ENCODE peak calls at places on chromosome 9, in six cellular contexts. X is foreskin fibroblast, D is fibroblast of pulmonary artery, Q is mammary epithelial cell, O is A549, K is OCI-LY7. C is an unnamed sample.

GRCh38 chr9:113255431-113255830 is 19.9 kb downstream of the CDC26 start:
- DNase-seq in Q (no peak), O (no peak), D (no peak), X (no peak), K (no peak), C (no peak)

GRCh38 chr9:28951945-28952344 is 1378.7 kb upstream of the C9orf72 start:
- DNase-seq in D (peak), X (peak), O (peak), K (no peak), Q (no peak), C (no peak)

GRCh38 chr9:115944166-115944948 is 209.2 kb upstream of the PAPPA start:
- DNase-seq in Q (peak), X (peak), O (peak), K (no peak), D (peak), C (no peak)

GRCh38 chr9:135443811-135444470 is 35.6 kb upstream of the PPP1R26 start:
- DNase-seq in Q (no peak), O (no peak), K (no peak), D (no peak), X (no peak), C (no peak)

GRCh38 chr9:69044226-69045219 is 9.0 kb downstream of the FXN start:
- DNase-seq in O (no peak), X (peak), Q (peak), D (peak), K (no peak), C (peak)

GRCh38 chr9:133631111-133631510 is 5.1 kb upstream of the DBH start:
- DNase-seq in K (no peak), D (no peak), Q (no peak), X (no peak), O (no peak), C (no peak)

GRCh38 chr9:134192951-134193731 is 28.8 kb upstream of the RNU6ATAC start:
- DNase-seq in D (no peak), O (no peak), K (no peak), Q (no peak), X (no peak), C (no peak)

GRCh38 chr9:120914953-120915352 is 11.6 kb downstream of the TRAF1 start:
- DNase-seq in D (no peak), X (peak), O (no peak), Q (peak), K (no peak), C (no peak)

GRCh38 chr9:114371986-114372917 is 15.5 kb downstream of the AKNA start:
- DNase-seq in K (peak), Q (peak), X (peak), O (no peak), D (peak), C (no peak)

GRCh38 chr9:28662675-28663074 is 1089.4 kb upstream of the C9orf72 start:
- DNase-seq in O (no peak), Q (no peak), X (no peak), K (no peak), D (no peak), C (no peak)

GRCh38 chr9:38713426-38713825 is 6.5 kb downstream of the FAM240B start:
- DNase-seq in X (peak), K (no peak), O (peak), D (peak), Q (peak), C (no peak)

GRCh38 chr9:104009853-104010252 is 84.3 kb upstream of the SMC2 start:
- DNase-seq in K (no peak), Q (peak), O (no peak), X (no peak), D (peak), C (no peak)

GRCh38 chr9:132978451-132979087 is at the start of gene GFI1B:
- DNase-seq in X (no peak), D (no peak), Q (no peak), K (no peak), O (no peak), C (no peak)

GRCh38 chr9:37446401-37446800 is 18.8 kb downstream of the ZBTB5 start:
- DNase-seq in Q (no peak), K (no peak), D (no peak), O (no peak), X (peak), C (no peak)

GRCh38 chr9:27203783-27204182 is 93.2 kb downstream of the EQTN start:
- DNase-seq in O (no peak), K (no peak), X (no peak), D (no peak), Q (no peak), C (no peak)

GRCh38 chr9:128383007-128383753 is 12.0 kb downstream of the URM1 start:
- DNase-seq in K (no peak), D (no peak), X (no peak), Q (no peak), O (no peak), C (no peak)

GRCh38 chr9:88532320-88532719 is 2.7 kb upstream of the NXNL2 start:
- DNase-seq in K (no peak), D (peak), X (peak), O (peak), Q (no peak), C (peak)

GRCh38 chr9:137924761-137925369 is 47.3 kb downstream of the CACNA1B start:
- DNase-seq in O (no peak), D (no peak), Q (no peak), K (no peak), X (no peak), C (no peak)

GRCh38 chr9:137920753-137921152 is 43.2 kb downstream of the CACNA1B start:
- DNase-seq in D (no peak), X (no peak), K (no peak), Q (no peak), O (no peak), C (no peak)

GRCh38 chr9:137919095-137919465 is 41.5 kb downstream of the CACNA1B start:
- DNase-seq in X (no peak), Q (no peak), K (no peak), O (no peak), D (no peak), C (no peak)

GRCh38 chr9:137919649-137920101 is 42.1 kb downstream of the CACNA1B start:
- DNase-seq in Q (no peak), O (no peak), K (no peak), X (no peak), D (no peak), C (no peak)

DNA sequence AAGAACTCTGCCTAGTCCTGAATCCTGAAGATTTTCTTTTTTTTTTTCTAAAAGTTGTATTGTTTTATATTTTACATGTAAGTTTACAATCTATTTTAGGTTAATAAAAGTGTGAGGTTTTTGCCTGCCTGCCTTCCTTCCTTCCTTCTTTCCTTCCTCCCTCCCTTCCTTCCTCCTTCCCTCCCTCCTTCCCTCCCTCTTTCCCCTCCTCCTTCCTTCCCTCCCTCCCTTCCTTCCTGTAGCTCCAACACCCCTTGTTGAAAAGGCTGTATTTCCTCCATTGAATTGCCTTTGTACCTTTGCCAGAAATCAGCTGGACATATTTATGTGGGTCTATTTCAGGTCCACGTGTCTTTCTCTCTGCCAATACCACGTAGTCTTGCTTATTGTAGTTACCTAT is 46.6 kb downstream of the CACNA1B start:
- DNase-seq in X (no peak), D (no peak), Q (no peak), K (no peak), O (no peak), C (no peak)
- TF ChIP-seq CTCF in X (no peak), D (no peak), Q (no peak), K (no peak), O (no peak), C (no peak)

DNA sequence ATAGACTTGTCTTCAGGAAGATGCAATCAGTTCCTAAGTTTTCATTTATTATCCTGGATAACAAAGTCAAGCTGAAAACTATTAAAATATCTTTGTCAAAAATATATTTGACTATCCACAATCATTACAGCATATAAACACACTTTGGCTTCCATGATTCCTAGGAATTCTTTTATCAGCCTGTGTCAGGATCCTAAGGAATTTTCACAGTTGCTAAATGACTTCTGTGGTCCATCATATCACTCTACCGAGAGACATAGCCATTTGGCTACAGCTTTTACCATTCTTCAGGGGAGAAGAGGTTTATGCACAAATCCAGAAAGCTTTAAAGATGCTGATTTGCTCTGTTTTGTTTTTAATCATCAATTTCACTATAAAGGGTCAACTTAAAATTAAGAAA is 128.3 kb downstream of the MLLT3 start:
- DNase-seq in X (no peak), Q (no peak), D (no peak), O (no peak), K (no peak), C (no peak)
- TF ChIP-seq CTCF in X (no peak), Q (no peak), D (no peak), O (no peak), K (no peak), C (no peak)

DNA sequence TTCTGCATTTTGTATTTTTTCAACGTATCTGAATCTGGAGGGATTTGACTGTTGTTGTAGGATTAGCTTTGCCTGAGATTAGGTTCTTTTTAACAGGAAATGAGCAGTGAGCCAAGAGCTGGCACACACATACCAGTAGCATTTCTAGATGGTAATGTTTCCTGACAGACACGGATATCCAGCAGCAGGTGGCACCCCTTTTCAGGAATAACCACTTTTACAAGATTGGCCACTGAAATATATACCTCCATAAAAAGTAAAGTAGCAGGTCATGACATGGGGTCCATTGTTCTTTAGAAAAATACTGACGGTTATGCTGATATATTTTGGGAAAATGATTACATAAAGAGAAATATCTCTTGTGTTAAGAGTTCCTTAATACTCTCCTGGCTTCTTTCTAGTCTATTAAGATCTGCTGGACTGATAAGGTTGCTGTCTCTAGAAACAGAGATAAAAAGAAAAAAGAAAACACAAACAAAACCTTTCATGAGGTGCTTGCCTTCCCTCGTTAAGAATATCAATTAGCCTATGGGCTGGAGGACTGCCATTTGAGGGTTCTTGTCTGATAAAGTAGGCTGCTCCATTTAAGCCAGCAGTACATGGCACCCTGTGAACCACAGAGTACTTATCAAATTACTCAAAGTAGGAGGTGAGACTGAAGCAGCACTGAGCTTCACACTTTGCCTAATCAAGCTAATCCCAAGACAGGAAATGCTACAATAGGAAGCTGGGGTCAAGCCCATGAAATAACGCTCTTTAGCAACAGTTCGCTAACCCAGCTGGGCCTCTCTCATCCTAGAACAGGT is 101.6 kb upstream of the PCA3 start:
- DNase-seq in K (peak), D (no peak), O (no peak), Q (no peak), X (peak), C (no peak)
- TF ChIP-seq CTCF in K (peak), D (no peak), O (no peak), Q (no peak), X (no peak), C (no peak)

GRCh38 chr9:125180876-125181275 is 8.7 kb downstream of the PPP6C start:
- DNase-seq in Q (no peak), O (no peak), D (no peak), X (no peak), K (no peak), C (no peak)
- TF ChIP-seq CTCF in Q (no peak), O (no peak), D (no peak), X (no peak), K (no peak), C (no peak)

DNA sequence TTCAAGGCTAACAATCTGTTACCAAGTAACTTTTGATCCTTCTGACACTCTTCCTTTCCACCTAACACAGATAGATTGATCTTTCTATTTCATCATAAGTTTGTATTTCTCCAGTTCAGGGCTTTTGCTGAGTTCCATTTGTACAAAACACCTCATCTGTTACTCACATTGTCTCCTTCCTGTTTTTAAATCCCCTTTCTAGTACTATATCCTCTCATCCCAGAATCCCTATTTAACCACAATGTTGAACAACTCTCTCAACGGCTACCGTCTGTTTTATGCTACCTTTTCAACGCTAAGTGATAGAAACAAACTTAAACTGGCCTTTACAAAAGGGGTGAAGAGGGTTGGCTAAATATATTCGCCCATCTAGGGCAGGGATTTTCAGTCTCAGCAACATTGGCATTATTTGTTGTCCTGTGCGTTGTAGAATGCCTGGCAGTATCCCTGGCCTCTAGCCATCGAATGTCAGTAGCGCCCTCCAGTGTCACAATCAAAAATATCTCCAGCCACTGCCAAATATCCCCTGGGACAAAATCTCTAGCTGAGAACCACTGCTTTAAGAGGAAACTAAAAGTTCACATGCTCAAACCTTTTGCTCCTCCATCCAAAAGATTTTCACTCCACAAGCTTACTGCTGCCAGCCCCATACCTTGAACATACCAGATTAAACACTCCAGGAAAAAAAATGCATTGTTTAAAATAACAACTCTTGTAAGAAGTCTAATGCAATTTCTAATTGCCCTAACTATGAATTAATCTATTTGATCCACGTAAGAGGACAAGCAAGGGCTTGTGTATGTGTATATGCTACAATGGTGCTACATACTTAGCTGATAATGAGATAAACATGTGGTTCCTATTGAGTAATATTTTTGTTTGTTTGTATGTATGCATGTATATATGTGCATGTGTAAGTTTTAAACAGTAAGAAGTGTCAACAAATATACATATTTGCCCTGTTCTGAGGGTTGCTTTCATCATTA is 344.0 kb downstream of the PTPRD start:
- DNase-seq in K (peak), O (peak), Q (peak), D (peak), X (no peak), C (peak)
- TF ChIP-seq CTCF in K (peak), O (no peak), Q (peak), D (peak), X (no peak), C (peak)

GRCh38 chr9:75027187-75028107 is 646 bp downstream of the CARNMT1 start:
- DNase-seq in K (peak), O (peak), X (peak), D (peak), Q (peak), C (peak)
- TF ChIP-seq CTCF in K (peak), O (no peak), X (no peak), D (no peak), Q (no peak), C (peak)

DNA sequence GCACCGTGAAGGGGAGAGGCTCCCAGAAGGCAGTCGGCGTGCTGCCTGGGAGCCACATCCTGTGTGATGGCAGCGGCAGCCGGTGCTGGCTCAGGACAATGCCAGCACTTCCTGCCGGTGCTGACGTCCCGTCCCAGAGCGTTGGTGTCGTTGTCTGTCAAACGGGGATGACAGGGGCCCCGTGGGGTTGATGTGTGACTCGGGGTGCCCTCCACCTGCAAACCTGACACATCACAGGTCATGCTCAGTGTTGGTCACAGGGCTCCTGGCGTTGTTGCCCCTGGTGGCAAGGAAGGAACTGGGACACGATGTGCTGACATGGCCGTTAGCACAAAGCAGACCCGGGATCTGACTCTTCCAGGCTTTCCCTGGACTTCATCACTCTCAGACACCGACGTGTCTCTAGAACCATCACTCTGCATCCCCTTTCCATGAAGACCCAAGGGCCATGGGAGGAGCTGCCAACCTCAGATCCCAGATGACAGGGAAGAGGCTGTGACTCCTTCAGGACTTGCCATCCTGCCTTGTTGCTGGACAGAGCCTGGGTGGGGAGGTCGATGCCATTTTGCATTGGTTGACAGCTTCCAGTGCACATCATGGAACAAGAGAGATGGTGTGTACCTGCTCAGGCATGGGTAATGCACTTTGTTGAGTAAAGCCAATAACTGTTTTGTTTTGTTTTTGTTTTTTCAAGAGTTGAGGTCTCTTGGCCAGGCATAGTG is 21.5 kb downstream of the PLPP7 start:
- DNase-seq in X (no peak), O (peak), D (no peak), Q (no peak), K (peak), C (no peak)
- TF ChIP-seq CTCF in X (no peak), O (no peak), D (no peak), Q (no peak), K (no peak), C (no peak)

C was measured in endothelial cell.